ENCODE peak calls at places on chromosome X, in five cellular contexts. W, J, Y, I and L are unnamed samples.
A peak's percentile ranks its signal among the peaks of the same experiment; 100 is the strongest.

GRCh38 chrX:85108165-85108564 is 104.5 kb downstream of the APOOL start:
- DNase-seq in J (no peak), Y (no peak), I (no peak), W (no peak), L (no peak)

GRCh38 chrX:67922950-67923349 is 379.1 kb downstream of the AR start:
- DNase-seq in W (no peak), Y (no peak), J (no peak), I (no peak), L (no peak)

GRCh38 chrX:153334654-153335295 is 822 bp downstream of the ZNF275 start:
- DNase-seq in I (no peak), J (no peak), W (no peak), Y (no peak), L (no peak)

GRCh38 chrX:153588782-153589446 is 10.0 kb downstream of the CCNQ start:
- DNase-seq in Y (no peak), W (no peak), J (no peak), I (no peak), L (no peak)

GRCh38 chrX:43644124-43644701 is 11.9 kb upstream of the MAOA start:
- DNase-seq in J (no peak), W (no peak), Y (peak; percentile 41), I (peak; percentile 93), L (peak; percentile 82)

GRCh38 chrX:20313889-20314288 is 47.2 kb upstream of the RPS6KA3 start:
- DNase-seq in J (no peak), W (no peak), I (no peak), Y (no peak), L (no peak)

GRCh38 chrX:136318895-136319597 is 18.3 kb downstream of the ADGRG4 start:
- DNase-seq in I (no peak), Y (no peak), J (no peak), W (no peak), L (no peak)

GRCh38 chrX:23331701-23332100 is 2.9 kb upstream of the PTCHD1 start:
- DNase-seq in J (no peak), I (no peak), Y (no peak), W (no peak), L (no peak)

GRCh38 chrX:24718771-24719170 is 25.1 kb downstream of the POLA1 start:
- DNase-seq in J (no peak), Y (no peak), I (no peak), W (no peak), L (no peak)

GRCh38 chrX:143121471-143121870 is 95.7 kb downstream of the SPANXN4 start:
- DNase-seq in I (no peak), Y (no peak), W (no peak), J (no peak), L (no peak)

GRCh38 chrX:19121898-19122640 is at the start of gene ADGRG2:
- DNase-seq in I (no peak), Y (peak; percentile 11), J (peak; percentile 36), W (no peak), L (no peak)

GRCh38 chrX:46325312-46325877 is 219.8 kb downstream of the ZNF674 start:
- DNase-seq in I (peak; percentile 97), J (no peak), Y (peak; percentile 52), W (peak; percentile 40), L (peak; percentile 72)

GRCh38 chrX:50495616-50496015 is 25.0 kb upstream of the DGKK start:
- DNase-seq in Y (no peak), J (no peak), W (no peak), I (peak; percentile 1), L (no peak)

GRCh38 chrX:54237014-54237413 is 54.0 kb upstream of the FAM120C start:
- DNase-seq in Y (no peak), J (no peak), W (no peak), I (no peak), L (no peak)

GRCh38 chrX:12315526-12315925 is 177.3 kb downstream of the FRMPD4 start:
- DNase-seq in W (no peak), I (no peak), J (no peak), Y (no peak), L (no peak)

GRCh38 chrX:154458954-154459829 is 1.1 kb downstream of the PLXNA3 start:
- DNase-seq in Y (no peak), W (no peak), I (no peak), J (no peak), L (no peak)

GRCh38 chrX:16836371-16836770 is 33.8 kb downstream of the RBBP7 start:
- DNase-seq in I (peak; percentile 2), J (no peak), W (no peak), Y (peak; percentile 13), L (no peak)

GRCh38 chrX:51860679-51861078 is 32.7 kb upstream of the MAGED1 start:
- DNase-seq in W (no peak), Y (peak; percentile 32), I (peak; percentile 5), J (no peak), L (no peak)

GRCh38 chrX:139945075-139945474 is 12.2 kb upstream of the ATP11C start:
- DNase-seq in J (no peak), I (no peak), W (no peak), Y (no peak), L (no peak)

GRCh38 chrX:39969099-39969825 is 128.5 kb downstream of the BCOR start:
- DNase-seq in J (no peak), Y (no peak), W (peak; percentile 1), I (no peak), L (no peak)

GRCh38 chrX:20060961-20061868 is 55.5 kb downstream of the MAP7D2 start:
- DNase-seq in I (no peak), Y (no peak), J (no peak), W (no peak), L (no peak)

GRCh38 chrX:34810364-34810763 is 132.2 kb upstream of the FAM47B start:
- DNase-seq in J (no peak), I (peak; percentile 74), Y (peak; percentile 60), W (no peak), L (no peak)

GRCh38 chrX:113743069-113743468 is 840.8 kb upstream of the HTR2C start:
- DNase-seq in Y (no peak), I (no peak), W (no peak), J (no peak), L (no peak)

GRCh38 chrX:56762707-56763555 is 33.9 kb downstream of the NBDY start:
- DNase-seq in J (no peak), W (no peak), I (peak; percentile 7), Y (no peak), L (no peak)

GRCh38 chrX:110178179-110178865 is 139.6 kb downstream of the AMMECR1 start:
- DNase-seq in Y (no peak), I (peak; percentile 43), W (no peak), J (no peak), L (no peak)

GRCh38 chrX:68504237-68504636 is 5.4 kb downstream of the YIPF6 start:
- DNase-seq in W (peak; percentile 32), Y (peak; percentile 93), J (no peak), I (peak; percentile 61), L (peak; percentile 73)

GRCh38 chrX:150813922-150814321 is 84.5 kb downstream of the CD99L2 start:
- DNase-seq in I (no peak), J (no peak), W (no peak), Y (no peak), L (no peak)

GRCh38 chrX:120419465-120419864 is 49.6 kb downstream of the LAMP2 start:
- DNase-seq in J (no peak), I (no peak), Y (no peak), W (no peak), L (no peak)

GRCh38 chrX:101219116-101219839 is at the start of gene DRP2:
- DNase-seq in W (no peak), I (peak; percentile 0), Y (peak; percentile 58), J (no peak), L (no peak)